ENCODE peak calls at places on chromosomes 3 and 15, in ten cellular contexts. V is left lung; W is WERI-Rb-1; U is sigmoid colon; B is PC-9; S is CD8-positive, alpha-beta memory T cell; D is IMR-90; R is hepatocyte; C is mammary epithelial cell; T is uterus. N is an unnamed sample. For H3K36me3, the result is how much of the 10 kb centered on the place peaks cover.

GRCh38 chr3:47266709-47267489 is 15.7 kb downstream of the KIF9 start:
- DNase-seq in V (peak), W (no peak), U (peak), B (peak), S (peak), D (peak), R (peak), C (peak), T (peak), N (peak)

GRCh38 chr3:72625616-72626337 is 222.5 kb downstream of the SHQ1 start:
- DNase-seq in V (peak), W (no peak), U (no peak), B (peak), S (no peak), D (peak), R (peak), C (peak), T (no peak), N (peak)

GRCh38 chr3:14298991-14299555 is 103.3 kb upstream of the SLC6A6 start:
- DNase-seq in V (no peak), W (no peak), U (no peak), B (no peak), S (no peak), D (no peak), R (no peak), C (no peak), T (no peak), N (no peak)

GRCh38 chr3:14959358-14959943 is 12.1 kb downstream of the NR2C2 start:
- DNase-seq in V (no peak), W (no peak), U (no peak), B (no peak), S (no peak), D (no peak), R (no peak), C (no peak), T (no peak), N (no peak)

GRCh38 chr15:27214032-27214431 is 243.1 kb downstream of the GABRG3 start:
- DNase-seq in V (no peak), W (no peak), U (no peak), B (no peak), S (no peak), D (no peak), R (no peak), C (no peak), T (no peak), N (no peak)

GRCh38 chr3:112126501-112126900 is 6.5 kb downstream of the GCSAM start:
- DNase-seq in V (no peak), W (no peak), U (no peak), B (peak), S (no peak), D (peak), R (no peak), C (no peak), T (no peak), N (no peak)

GRCh38 chr3:177377166-177377565 is 179.9 kb upstream of the TBL1XR1 start:
- DNase-seq in V (no peak), W (no peak), U (no peak), B (peak), S (no peak), D (no peak), R (peak), C (peak), T (no peak), N (no peak)

GRCh38 chr3:23629181-23629893 is 176.4 kb upstream of the UBE2E1 start:
- DNase-seq in V (no peak), W (no peak), U (no peak), B (peak), S (no peak), D (peak), R (peak), C (peak), T (no peak), N (no peak)

GRCh38 chr3:4739289-4740236 is 239.7 kb upstream of the BHLHE40 start:
- DNase-seq in V (no peak), W (no peak), U (no peak), B (no peak), S (no peak), D (no peak), R (no peak), C (no peak), T (no peak), N (no peak)

GRCh38 chr3:18758047-18758704 is 333.0 kb upstream of the SATB1 start:
- DNase-seq in V (no peak), W (peak), U (no peak), B (peak), S (peak), D (no peak), R (peak), C (peak), T (no peak), N (peak)

GRCh38 chr15:68639926-68640600 is 61.3 kb downstream of the CORO2B start:
- DNase-seq in V (no peak), W (no peak), U (peak), B (no peak), S (no peak), D (no peak), R (no peak), C (peak), T (peak), N (no peak)

GRCh38 chr15:52326758-52327157 is 31.2 kb upstream of the MYO5C start:
- DNase-seq in V (no peak), W (peak), U (no peak), B (no peak), S (no peak), D (peak), R (peak), C (no peak), T (no peak), N (no peak)

GRCh38 chr15:57032338-57032737 is 113.9 kb downstream of the TCF12 start:
- DNase-seq in V (no peak), W (no peak), U (no peak), B (no peak), S (no peak), D (no peak), R (no peak), C (no peak), T (no peak), N (no peak)

GRCh38 chr3:71495708-71496472 is 87.6 kb downstream of the FOXP1 start:
- DNase-seq in V (no peak), W (no peak), U (no peak), B (peak), S (no peak), D (peak), R (peak), C (peak), T (no peak), N (peak)

GRCh38 chr15:67149859-67150824 is 84.7 kb downstream of the SMAD3 start:
- DNase-seq in V (peak), W (no peak), U (peak), B (peak), S (no peak), D (peak), R (peak), C (peak), T (peak), N (no peak)

GRCh38 chr3:43621406-43621973 is 321 bp downstream of the ANO10 start:
- DNase-seq in V (peak), W (no peak), U (no peak), B (no peak), S (no peak), D (no peak), R (peak), C (no peak), T (no peak), N (no peak)

GRCh38 chr3:13561376-13561775 is 12.5 kb downstream of the FBLN2 start:
- DNase-seq in V (no peak), W (no peak), U (no peak), B (no peak), S (no peak), D (no peak), R (no peak), C (no peak), T (no peak), N (no peak)

GRCh38 chr15:85394552-85395333 is 14.3 kb downstream of the AKAP13 start:
- DNase-seq in V (no peak), W (no peak), U (no peak), B (no peak), S (no peak), D (no peak), R (peak), C (no peak), T (no peak), N (no peak)

GRCh38 chr15:79431636-79432344 is at the start of gene MINAR1:
- DNase-seq in V (no peak), W (peak), U (no peak), B (peak), S (no peak), D (peak), R (peak), C (peak), T (no peak), N (no peak)

GRCh38 chr15:47301481-47301880 is 415.8 kb upstream of the SEMA6D start:
- DNase-seq in V (no peak), W (peak), U (no peak), B (no peak), S (no peak), D (no peak), R (no peak), C (no peak), T (no peak), N (no peak)

GRCh38 chr3:94115482-94115881 is 52.6 kb downstream of the NSUN3 start:
- DNase-seq in V (no peak), W (peak), U (no peak), B (peak), S (no peak), D (peak), R (peak), C (peak), T (no peak), N (no peak)

GRCh38 chr15:68658151-68658550 is 79.4 kb downstream of the CORO2B start:
- DNase-seq in V (no peak), W (peak), U (peak), B (no peak), S (no peak), D (no peak), R (no peak), C (no peak), T (peak), N (no peak)

GRCh38 chr3:156535798-156536197 is 19.1 kb downstream of the SSR3 start:
- DNase-seq in V (no peak), W (no peak), U (no peak), B (no peak), S (no peak), D (no peak), R (no peak), C (no peak), T (no peak), N (no peak)

GRCh38 chr15:24760066-24760465 is 84.5 kb downstream of the NPAP1 start:
- DNase-seq in V (no peak), W (no peak), U (no peak), B (no peak), S (no peak), D (no peak), R (no peak), C (no peak), T (no peak), N (no peak)

GRCh38 chr15:101646652-101647051 is 5.5 kb downstream of the TM2D3 start:
- DNase-seq in V (no peak), W (no peak), U (no peak), B (no peak), S (no peak), D (no peak), R (no peak), C (no peak), T (no peak), N (no peak)

GRCh38 chr15:63900306-63900705 is 66.6 kb upstream of the HERC1 start:
- DNase-seq in V (no peak), W (no peak), U (no peak), B (no peak), S (no peak), D (no peak), R (no peak), C (no peak), T (no peak), N (no peak)

GRCh38 chr15:60384526-60385127 is 13.2 kb downstream of the ANXA2 start:
- DNase-seq in V (no peak), W (no peak), U (no peak), B (no peak), S (no peak), D (no peak), R (no peak), C (no peak), T (no peak), N (peak)

GRCh38 chr15:33137101-33137500 is 57.4 kb downstream of the FMN1 start:
- DNase-seq in V (no peak), W (no peak), U (no peak), B (no peak), S (no peak), D (no peak), R (no peak), C (no peak), T (no peak), N (no peak)

GRCh38 chr3:65831733-65832425 is 206.8 kb downstream of the MAGI1 start:
- DNase-seq in V (no peak), W (no peak), U (no peak), B (no peak), S (no peak), D (peak), R (no peak), C (peak), T (no peak), N (no peak)

GRCh38 chr15:70077436-70077835 is 20.3 kb downstream of the TLE3 start:
- DNase-seq in V (no peak), W (no peak), U (peak), B (no peak), S (no peak), D (no peak), R (no peak), C (no peak), T (no peak), N (no peak)

GRCh38 chr3:191334359-191334893 is 4.1 kb upstream of the UTS2B start:
- DNase-seq in V (no peak), W (no peak), U (no peak), B (no peak), S (no peak), D (no peak), R (no peak), C (no peak), T (no peak), N (no peak)

GRCh38 chr3:61638721-61639120 is 77.3 kb downstream of the PTPRG start:
- DNase-seq in V (no peak), W (no peak), U (no peak), B (no peak), S (no peak), D (peak), R (no peak), C (no peak), T (no peak), N (no peak)

GRCh38 chr3:59885907-59886400 is 836.1 kb upstream of the CFAP20DC start:
- DNase-seq in V (no peak), W (no peak), U (no peak), B (no peak), S (no peak), D (no peak), R (no peak), C (no peak), T (no peak), N (no peak)

GRCh38 chr3:99720985-99721632 is 82.7 kb downstream of the COL8A1 start:
- DNase-seq in V (peak), W (no peak), U (no peak), B (peak), S (no peak), D (peak), R (no peak), C (peak), T (peak), N (no peak)

GRCh38 chr15:92992712-92993111 is 92.6 kb downstream of the CHD2 start:
- DNase-seq in V (no peak), W (no peak), U (no peak), B (no peak), S (no peak), D (no peak), R (no peak), C (no peak), T (no peak), N (no peak)

GRCh38 chr15:40696228-40696627 is 1.3 kb downstream of the RAD51 start:
- DNase-seq in V (no peak), W (no peak), U (no peak), B (no peak), S (no peak), D (no peak), R (no peak), C (no peak), T (no peak), N (no peak)

GRCh38 chr15:48865387-48866079 is 12.4 kb upstream of the EID1 start:
- DNase-seq in V (no peak), W (no peak), U (no peak), B (no peak), S (no peak), D (peak), R (peak), C (no peak), T (no peak), N (no peak)

GRCh38 chr3:108511490-108511889 is 1.1 kb upstream of the MYH15 start:
- DNase-seq in V (no peak), W (no peak), U (no peak), B (no peak), S (no peak), D (no peak), R (no peak), C (no peak), T (no peak), N (no peak)

GRCh38 chr3:48770187-48770502 is 53.1 kb upstream of the IP6K2 start:
- DNase-seq in V (no peak), W (no peak), U (no peak), B (no peak), S (no peak), D (no peak), R (no peak), C (no peak), T (no peak), N (no peak)
- H3K36me3 ChIP-seq in V (under half), W (under half), U (under half), B (under half), S (under half), D (under half), R (under half), C (under half), T (under half), N (under half)

DNA sequence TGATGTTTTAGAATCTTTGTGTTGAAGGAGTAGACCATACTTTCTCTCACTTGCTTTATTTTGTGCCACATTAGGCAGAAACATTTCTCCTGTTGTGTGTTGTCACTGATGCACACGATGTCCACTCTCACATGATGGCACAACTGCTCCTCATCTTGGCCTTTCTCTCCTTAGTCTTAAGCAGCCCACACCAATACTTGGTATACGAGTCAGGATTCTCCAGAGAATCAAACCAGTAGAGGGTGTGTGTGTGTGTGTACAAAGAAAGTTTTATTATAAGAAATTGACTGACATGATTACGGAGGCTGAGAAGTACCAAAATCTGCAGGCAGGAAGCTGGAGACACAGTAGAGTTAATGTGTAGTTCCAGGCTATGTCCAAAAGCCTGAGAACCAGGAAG is 187.1 kb downstream of the ALCAM start:
- DNase-seq in V (no peak), W (no peak), U (no peak), B (no peak), S (no peak), D (peak), R (no peak), C (peak), T (no peak), N (no peak)
- H3K36me3 ChIP-seq in V (under half), W (under half), U (under half), B (under half), S (under half), D (under half), R (under half), C (under half), T (under half), N (under half)

GRCh38 chr3:38491215-38491614 is 4.9 kb upstream of the EXOG start:
- DNase-seq in V (no peak), W (no peak), U (no peak), B (no peak), S (no peak), D (no peak), R (no peak), C (no peak), T (no peak), N (no peak)

GRCh38 chr3:38490288-38490860 is 5.8 kb upstream of the EXOG start:
- DNase-seq in V (no peak), W (no peak), U (no peak), B (no peak), S (no peak), D (no peak), R (no peak), C (no peak), T (no peak), N (no peak)

GRCh38 chr3:38488949-38489348 is 7.2 kb upstream of the EXOG start:
- DNase-seq in V (no peak), W (no peak), U (no peak), B (no peak), S (no peak), D (no peak), R (no peak), C (no peak), T (no peak), N (no peak)

GRCh38 chr3:38489766-38490165 is 6.4 kb upstream of the EXOG start:
- DNase-seq in V (no peak), W (no peak), U (no peak), B (no peak), S (no peak), D (no peak), R (no peak), C (no peak), T (no peak), N (no peak)

GRCh38 chr3:38487323-38487722 is 8.8 kb upstream of the EXOG start:
- DNase-seq in V (no peak), W (no peak), U (no peak), B (no peak), S (no peak), D (no peak), R (no peak), C (no peak), T (no peak), N (no peak)
- H3K36me3 ChIP-seq in V (under half), W (under half), U (under half), B (under half), S (under half), D (under half), R (under half), C (under half), T (under half), N (under half)

DNA sequence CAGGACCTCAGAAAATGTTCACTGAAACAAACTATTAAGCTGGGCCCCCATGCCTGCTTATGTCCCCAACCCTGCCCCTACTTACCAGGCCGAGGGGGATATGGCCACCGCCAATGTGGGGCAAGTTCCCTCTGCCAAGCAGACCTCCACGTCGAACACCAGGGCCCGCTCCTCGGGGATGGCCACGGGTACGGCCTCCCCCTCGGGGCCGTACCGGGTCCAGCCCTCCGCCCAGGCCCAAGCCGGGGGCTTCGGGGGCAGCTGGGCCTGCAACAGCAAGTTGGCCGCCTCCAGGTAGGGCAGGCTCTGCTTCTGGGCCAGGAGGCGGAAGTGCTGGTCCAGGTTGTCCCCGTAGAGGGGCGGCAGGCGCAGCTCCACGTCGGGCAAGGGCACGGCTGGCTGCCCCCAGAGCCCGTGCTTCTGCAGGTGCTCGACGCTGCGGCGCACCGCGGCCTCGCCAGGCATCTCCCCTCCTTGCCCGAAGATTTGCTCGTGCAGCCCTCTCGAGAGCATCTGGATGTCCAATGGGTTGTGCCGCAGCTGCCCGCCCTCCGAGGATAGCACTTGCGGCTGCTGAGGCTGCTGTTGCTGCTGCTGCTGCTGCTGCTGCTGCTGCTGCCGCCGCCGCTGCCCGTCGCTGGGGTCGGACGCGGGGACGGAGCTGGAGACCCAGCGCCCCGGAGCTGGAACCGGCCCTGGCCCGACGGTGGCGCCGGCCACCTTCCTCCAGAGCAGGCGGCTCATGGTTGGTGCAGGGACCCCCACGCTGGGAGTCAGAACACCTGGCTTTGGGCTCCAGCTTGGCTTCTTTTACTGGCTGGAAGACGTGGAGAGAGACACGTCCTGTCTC is 1.4 kb downstream of the POLG start:
- DNase-seq in V (no peak), W (no peak), U (peak), B (no peak), S (peak), D (no peak), R (no peak), C (no peak), T (no peak), N (no peak)
- H3K36me3 ChIP-seq in V (under half), W (half or more), U (under half), B (under half), S (under half), D (under half), R (under half), C (under half), T (under half), N (under half)

GRCh38 chr3:145801699-145802098 is 359.3 kb downstream of the PLOD2 start:
- DNase-seq in V (no peak), W (no peak), U (no peak), B (no peak), S (no peak), D (no peak), R (no peak), C (no peak), T (no peak), N (no peak)

GRCh38 chr3:145798005-145798404 is 363.0 kb downstream of the PLOD2 start:
- DNase-seq in V (no peak), W (no peak), U (no peak), B (no peak), S (no peak), D (no peak), R (no peak), C (no peak), T (no peak), N (no peak)

GRCh38 chr3:145798691-145799550 is 362.1 kb downstream of the PLOD2 start:
- DNase-seq in V (no peak), W (no peak), U (peak), B (no peak), S (no peak), D (no peak), R (no peak), C (no peak), T (no peak), N (no peak)
- H3K36me3 ChIP-seq in V (under half), W (under half), U (under half), B (under half), S (under half), D (under half), R (under half), C (under half), T (under half), N (under half)

N was measured in keratinocyte.